ENCODE peak calls at places on chromosome 17, in seven cellular contexts. R, X, J, C, Y, S and Q are unnamed samples.

GRCh38 chr17:41919840-41920579 is 1.3 kb upstream of the ACLY start:
- DNase-seq in R (no peak), X (no peak), J (no peak), C (no peak), Y (peak; percentile 58), S (peak; percentile 47), Q (no peak)

GRCh38 chr17:7711356-7711755 is 6.2 kb upstream of the DNAH2 start:
- DNase-seq in R (no peak), X (no peak), J (no peak), C (no peak), Y (peak; percentile 70), S (no peak), Q (no peak)

GRCh38 chr17:1100382-1100781 is 79.4 kb downstream of the ABR start:
- DNase-seq in R (no peak), X (no peak), J (no peak), C (no peak), Y (no peak), S (no peak), Q (no peak)

GRCh38 chr17:78889525-78889924 is 13.5 kb downstream of the CEP295NL start:
- DNase-seq in R (no peak), X (no peak), J (peak; percentile 69), C (no peak), Y (no peak), S (no peak), Q (no peak)

GRCh38 chr17:77728022-77728671 is 230.4 kb upstream of the TNRC6C start:
- DNase-seq in R (peak; percentile 24), X (no peak), J (no peak), C (no peak), Y (peak; percentile 36), S (no peak), Q (peak; percentile 78)

GRCh38 chr17:34393401-34393800 is 30.4 kb upstream of the CCL1 start:
- DNase-seq in R (no peak), X (no peak), J (no peak), C (no peak), Y (no peak), S (no peak), Q (no peak)

GRCh38 chr17:34337701-34338100 is 18.5 kb downstream of the CCL8 start:
- DNase-seq in R (no peak), X (no peak), J (no peak), C (no peak), Y (no peak), S (no peak), Q (no peak)

GRCh38 chr17:48100160-48100559 is 1.1 kb downstream of the CBX1 start:
- DNase-seq in R (peak; percentile 26), X (no peak), J (no peak), C (no peak), Y (no peak), S (peak; percentile 77), Q (no peak)

GRCh38 chr17:46772879-46773620 is 45.4 kb downstream of the WNT3 start:
- DNase-seq in R (no peak), X (no peak), J (peak; percentile 24), C (no peak), Y (no peak), S (no peak), Q (no peak)

GRCh38 chr17:41723801-41724475 is 10.5 kb downstream of the HAP1 start:
- DNase-seq in R (no peak), X (no peak), J (no peak), C (no peak), Y (no peak), S (no peak), Q (no peak)

GRCh38 chr17:36459045-36459444 is 27.4 kb upstream of the ZNHIT3 start:
- DNase-seq in R (no peak), X (no peak), J (no peak), C (no peak), Y (no peak), S (no peak), Q (no peak)

GRCh38 chr17:82188001-82188961 is 24.4 kb downstream of the CCDC57 start:
- DNase-seq in R (no peak), X (no peak), J (no peak), C (no peak), Y (no peak), S (no peak), Q (no peak)

GRCh38 chr17:1713160-1713877 is 3.1 kb upstream of the TLCD2 start:
- DNase-seq in R (no peak), X (no peak), J (no peak), C (no peak), Y (no peak), S (no peak), Q (no peak)

GRCh38 chr17:64039106-64039400 is 18.6 kb upstream of the ICAM2 start:
- DNase-seq in R (no peak), X (no peak), J (no peak), C (no peak), Y (no peak), S (no peak), Q (no peak)

GRCh38 chr17:40303009-40303657 is 5.8 kb upstream of the RARA start:
- DNase-seq in R (peak; percentile 72), X (peak; percentile 53), J (no peak), C (peak; percentile 61), Y (peak; percentile 74), S (peak; percentile 70), Q (no peak)

GRCh38 chr17:3639981-3640596 is 3.5 kb downstream of the CTNS start:
- DNase-seq in R (peak; percentile 19), X (no peak), J (no peak), C (no peak), Y (no peak), S (no peak), Q (peak; percentile 56)

GRCh38 chr17:57215317-57215716 is 41.0 kb upstream of the MSI2 start:
- DNase-seq in R (no peak), X (no peak), J (no peak), C (no peak), Y (no peak), S (peak; percentile 7), Q (no peak)

GRCh38 chr17:74369221-74369620 is 1.9 kb downstream of the GPR142 start:
- DNase-seq in R (no peak), X (peak; percentile 58), J (peak; percentile 65), C (no peak), Y (peak; percentile 66), S (no peak), Q (no peak)

GRCh38 chr17:80743181-80743771 is 198.6 kb downstream of the RPTOR start:
- DNase-seq in R (peak; percentile 41), X (peak; percentile 25), J (no peak), C (no peak), Y (no peak), S (no peak), Q (no peak)

GRCh38 chr17:15363702-15364101 is 22.3 kb upstream of the TEKT3 start:
- DNase-seq in R (no peak), X (no peak), J (no peak), C (no peak), Y (no peak), S (no peak), Q (no peak)

GRCh38 chr17:76191891-76192290 is 48.4 kb downstream of the RNF157 start:
- DNase-seq in R (no peak), X (peak; percentile 37), J (peak; percentile 62), C (peak; percentile 79), Y (no peak), S (no peak), Q (no peak)

GRCh38 chr17:38919316-38920078 is 5.9 kb upstream of the LASP1NB start:
- DNase-seq in R (no peak), X (no peak), J (no peak), C (no peak), Y (no peak), S (no peak), Q (no peak)